ENCODE peak calls at places on chromosomes 7 and 10, in nine cellular contexts. R, U, J, K, Q, I, E, O and V are unnamed samples.

GRCh38 chr10:119198438-119198837 is 8.9 kb upstream of the GRK5 start:
- DNase-seq in Q (no peak), I (peak), O (no peak), U (no peak), J (no peak), R (no peak), E (no peak), K (no peak), V (no peak)

GRCh38 chr7:51647931-51648351 is 331.3 kb upstream of the COBL start:
- DNase-seq in R (peak), J (no peak), Q (peak), O (no peak), U (peak), I (no peak), E (no peak), K (no peak), V (no peak)

GRCh38 chr10:26780793-26781601 is 79.8 kb downstream of the ABI1 start:
- DNase-seq in R (no peak), U (no peak), K (no peak), J (peak), Q (no peak), I (no peak), E (no peak), O (no peak), V (peak)

GRCh38 chr10:43673471-43673870 is 24.8 kb upstream of the ZNF32 start:
- DNase-seq in J (no peak), K (no peak), R (no peak), I (no peak), E (no peak), U (no peak), Q (no peak), O (no peak), V (no peak)

GRCh38 chr10:85490431-85490830 is 876.2 kb downstream of the GRID1 start:
- DNase-seq in O (no peak), K (no peak), U (no peak), R (no peak), I (no peak), E (no peak), J (no peak), Q (no peak), V (no peak)

GRCh38 chr10:119136084-119136483 is 29.4 kb downstream of the SFXN4 start:
- DNase-seq in U (no peak), R (no peak), K (no peak), I (no peak), J (no peak), E (no peak), Q (no peak), O (no peak), V (no peak)

GRCh38 chr7:54664235-54665228 is 94.5 kb downstream of the SEC61G start:
- DNase-seq in I (peak), K (peak), E (peak), O (no peak), Q (peak), U (peak), J (no peak), R (peak), V (peak)

GRCh38 chr10:49688920-49689319 is 9.5 kb downstream of the C10orf53 start:
- DNase-seq in O (no peak), I (no peak), K (no peak), Q (no peak), R (no peak), J (no peak), E (no peak), U (no peak), V (no peak)

GRCh38 chr7:95471076-95471475 is 14.7 kb upstream of the ASB4 start:
- DNase-seq in R (no peak), Q (no peak), O (no peak), K (no peak), E (no peak), U (no peak), J (no peak), I (no peak), V (no peak)

GRCh38 chr10:21141946-21142345 is 244.8 kb upstream of the NEBL start:
- DNase-seq in E (no peak), O (no peak), U (no peak), K (no peak), J (no peak), Q (no peak), I (no peak), R (no peak), V (no peak)

GRCh38 chr10:24603333-24603732 is 120.4 kb downstream of the ARHGAP21 start:
- DNase-seq in Q (no peak), O (no peak), R (no peak), I (no peak), K (no peak), E (no peak), J (no peak), U (no peak), V (peak)

GRCh38 chr7:121797283-121798037 is 75.5 kb upstream of the PTPRZ1 start:
- DNase-seq in U (no peak), O (no peak), Q (no peak), R (no peak), J (no peak), K (no peak), I (no peak), E (no peak), V (no peak)

GRCh38 chr7:21184956-21185355 is 242.9 kb upstream of the SP4 start:
- DNase-seq in I (no peak), U (no peak), J (no peak), K (no peak), E (no peak), R (no peak), O (no peak), Q (no peak), V (no peak)

GRCh38 chr10:12208460-12208859 is 12.5 kb downstream of the CDC123 start:
- DNase-seq in O (no peak), I (peak), U (no peak), Q (peak), E (no peak), R (no peak), K (no peak), J (no peak), V (no peak)

GRCh38 chr7:69283421-69283820 is 314.9 kb upstream of the AUTS2 start:
- DNase-seq in O (no peak), Q (no peak), U (no peak), J (no peak), R (no peak), I (no peak), K (no peak), E (no peak), V (no peak)

GRCh38 chr7:141979611-141980010 is 6.0 kb upstream of the TAS2R38 start:
- DNase-seq in Q (no peak), E (no peak), K (no peak), O (no peak), U (no peak), J (no peak), R (no peak), I (no peak), V (no peak)

GRCh38 chr10:94630017-94630688 is 53.4 kb upstream of the CYP2C18 start:
- DNase-seq in I (peak), E (no peak), K (no peak), J (no peak), R (no peak), U (no peak), O (no peak), Q (no peak), V (peak)

GRCh38 chr10:91000470-91000869 is 79.6 kb upstream of the ANKRD1 start:
- DNase-seq in I (no peak), K (no peak), Q (no peak), U (no peak), J (no peak), E (no peak), O (no peak), R (no peak), V (no peak)

GRCh38 chr7:151089893-151090730 is 3.8 kb downstream of the AGAP3 start:
- DNase-seq in Q (no peak), R (no peak), O (no peak), I (no peak), U (no peak), E (no peak), J (no peak), K (peak), V (no peak)

DNA sequence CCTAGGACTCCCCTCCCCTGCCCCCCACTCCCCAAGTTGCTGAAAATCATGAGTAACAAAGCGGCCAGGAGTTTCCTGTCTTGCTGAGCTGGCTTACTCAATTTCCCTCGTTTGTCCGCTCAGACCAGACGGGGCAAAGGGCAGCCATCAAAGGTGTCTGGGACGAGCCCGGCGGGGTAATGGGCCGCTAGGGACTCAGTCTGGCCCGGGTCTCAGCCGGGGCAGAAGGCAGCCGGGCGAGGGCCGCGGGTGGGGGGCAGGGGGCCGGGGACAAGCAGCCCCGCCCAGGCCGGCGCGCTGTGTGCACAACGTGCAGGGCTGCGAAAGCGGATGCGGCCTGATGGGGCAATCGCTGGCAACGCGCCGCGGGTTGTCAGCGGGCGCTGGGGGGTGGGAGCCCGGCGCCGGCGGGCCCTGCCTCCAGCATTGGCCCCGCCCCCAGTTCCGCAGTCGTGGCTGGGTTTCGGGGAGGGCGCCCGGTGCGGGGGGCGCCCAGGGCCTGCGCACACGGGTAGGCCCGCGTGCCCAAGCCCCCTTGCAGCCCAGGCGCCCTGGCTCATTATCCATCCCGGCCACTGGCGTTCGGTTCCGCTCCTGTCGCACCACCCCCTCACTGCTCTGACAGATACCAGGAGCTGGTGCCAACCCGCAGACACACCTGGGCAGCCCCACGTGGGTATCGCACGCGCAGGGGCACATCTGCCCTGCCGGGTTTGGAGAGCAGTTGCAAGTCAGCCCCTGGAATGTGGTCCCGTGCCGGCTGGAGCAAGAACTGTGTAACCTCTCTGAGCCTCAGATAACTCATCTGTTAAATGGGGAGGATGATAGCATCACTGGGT is 35.1 kb downstream of the DNAJB12 start:
- DNase-seq in E (peak), U (peak), O (peak), J (peak), K (peak), I (peak), Q (peak), R (peak), V (peak)
- TF ChIP-seq POLR2A in E (peak), U (peak), O (peak), J (peak), K (peak), I (no peak), Q (no peak), R (peak), V (peak)

DNA sequence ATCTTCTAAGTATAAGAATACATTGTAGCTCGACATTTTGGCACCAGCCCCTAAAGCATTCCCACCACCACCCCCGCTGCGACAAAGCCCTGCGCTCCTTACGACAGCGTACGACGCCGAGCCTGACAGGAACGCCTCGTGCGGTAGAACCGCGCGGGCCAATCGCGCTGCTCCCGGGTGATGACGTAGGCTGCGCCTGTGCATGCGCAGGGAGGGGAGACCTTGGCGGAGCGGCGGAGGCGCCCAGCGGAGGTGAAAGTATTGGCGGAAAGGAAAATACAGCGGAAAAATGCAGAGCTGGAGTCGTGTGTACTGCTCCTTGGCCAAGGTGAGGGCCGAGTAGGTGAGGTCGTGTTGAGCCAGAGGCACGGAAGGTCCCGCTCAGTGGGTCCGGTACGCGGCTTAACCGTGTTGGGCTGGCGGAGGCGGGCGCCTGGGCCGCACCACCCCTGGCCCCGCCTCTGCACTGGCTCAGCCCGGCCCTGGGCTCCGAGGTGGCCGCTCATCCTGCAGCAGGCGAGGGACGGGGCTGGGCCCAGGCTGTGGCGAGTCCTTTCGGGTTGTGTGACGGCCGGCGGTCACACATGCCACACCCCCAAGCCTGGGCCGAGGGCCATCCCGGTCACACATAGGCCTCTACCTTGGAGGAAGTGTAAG is at the start of gene DLD:
- DNase-seq in Q (peak), I (peak), U (peak), O (peak), J (peak), E (peak), K (peak), R (peak), V (peak)
- TF ChIP-seq POLR2A in Q (peak), I (peak), U (peak), O (peak), J (peak), E (peak), K (peak), R (peak), V (peak)

GRCh38 chr7:106068538-106068961 is 43.6 kb downstream of the SYPL1 start:
- DNase-seq in I (no peak), J (no peak), O (peak), U (no peak), Q (no peak), R (no peak), E (no peak), K (no peak), V (no peak)

GRCh38 chr7:106070201-106070551 is 41.9 kb downstream of the SYPL1 start:
- DNase-seq in O (peak), J (no peak), R (no peak), I (no peak), E (no peak), K (peak), U (no peak), Q (no peak), V (no peak)

GRCh38 chr7:106067678-106068077 is 44.4 kb downstream of the SYPL1 start:
- DNase-seq in U (no peak), J (no peak), Q (no peak), O (no peak), R (no peak), K (no peak), E (no peak), I (no peak), V (no peak)

GRCh38 chr7:106069471-106070200 is 42.5 kb downstream of the SYPL1 start:
- DNase-seq in U (no peak), O (peak), Q (no peak), K (no peak), J (no peak), I (peak), R (no peak), E (no peak), V (no peak)

GRCh38 chr7:106068986-106069385 is 43.1 kb downstream of the SYPL1 start:
- DNase-seq in R (no peak), J (no peak), Q (no peak), E (no peak), O (peak), U (no peak), K (no peak), I (no peak), V (no peak)
- TF ChIP-seq POLR2A in R (no peak), J (no peak), Q (no peak), E (no peak), O (no peak), U (no peak), K (no peak), I (no peak), V (no peak)

GRCh38 chr10:105800626-105801025 is 1159.5 kb downstream of the SORCS3 start:
- DNase-seq in U (no peak), J (no peak), I (no peak), K (no peak), R (no peak), O (no peak), Q (no peak), E (no peak), V (no peak)
- TF ChIP-seq POLR2A in U (no peak), J (no peak), I (no peak), K (no peak), R (no peak), O (no peak), Q (no peak), E (no peak), V (no peak)

GRCh38 chr7:831596-832291 is 532 bp upstream of the SUN1 start:
- DNase-seq in O (no peak), Q (no peak), J (no peak), E (no peak), K (no peak), U (no peak), R (no peak), I (peak), V (peak)
- TF ChIP-seq POLR2A in O (no peak), Q (no peak), J (peak), E (no peak), K (peak), U (no peak), R (peak), I (no peak), V (no peak)

GRCh38 chr7:6653101-6653995 is 16.2 kb downstream of the ZNF316 start:
- DNase-seq in U (no peak), Q (no peak), J (no peak), K (no peak), I (no peak), E (no peak), R (no peak), O (no peak), V (no peak)

GRCh38 chr7:6654113-6654841 is 17.2 kb downstream of the ZNF316 start:
- DNase-seq in J (no peak), K (no peak), I (no peak), U (no peak), Q (no peak), R (no peak), O (no peak), E (no peak), V (no peak)

GRCh38 chr7:6656413-6656812 is 19.3 kb downstream of the ZNF316 start:
- DNase-seq in J (no peak), K (no peak), Q (no peak), E (no peak), I (no peak), U (no peak), R (no peak), O (peak), V (no peak)

GRCh38 chr7:6654842-6655610 is 17.9 kb downstream of the ZNF316 start:
- DNase-seq in K (no peak), R (no peak), E (no peak), O (no peak), J (no peak), I (no peak), Q (no peak), U (no peak), V (no peak)

GRCh38 chr7:6655636-6656385 is 18.7 kb downstream of the ZNF316 start:
- DNase-seq in K (no peak), U (no peak), Q (no peak), E (no peak), O (no peak), R (no peak), I (no peak), J (no peak), V (no peak)
- TF ChIP-seq POLR2A in K (no peak), U (no peak), Q (no peak), E (no peak), O (no peak), R (no peak), I (no peak), J (no peak), V (no peak)

GRCh38 chr10:103367782-103368518 is at the start of gene TAF5:
- DNase-seq in O (peak), K (peak), R (peak), E (peak), Q (peak), U (peak), I (peak), J (peak), V (peak)
- TF ChIP-seq POLR2A in O (peak), K (peak), R (peak), E (peak), Q (peak), U (peak), I (peak), J (peak), V (peak)